ENCODE peak calls at places on chromosomes 13 and 19, in six cellular contexts. One of them, this sample, is unnamed.

GRCh38 chr13:111639994-111640393 is 319.6 kb downstream of the TEX29 start:
- DNase-seq in psoas muscle: no peak
- DNase-seq in H9: peak
- DNase-seq in lower lobe of right lung: no peak
- DNase-seq in Peyer's patch: no peak
- DNase-seq in uterus: no peak
- DNase-seq in this sample: no peak

GRCh38 chr13:90968510-90968909 is 379.0 kb upstream of the MIR17HG start:
- DNase-seq in lower lobe of right lung: no peak
- DNase-seq in psoas muscle: no peak
- DNase-seq in H9: peak
- DNase-seq in Peyer's patch: no peak
- DNase-seq in uterus: no peak
- DNase-seq in this sample: peak

GRCh38 chr13:44293908-44294735 is 79.5 kb upstream of the SERP2 start:
- DNase-seq in psoas muscle: no peak
- DNase-seq in uterus: no peak
- DNase-seq in lower lobe of right lung: no peak
- DNase-seq in Peyer's patch: no peak
- DNase-seq in H9: no peak
- DNase-seq in this sample: no peak

GRCh38 chr19:51491586-51491985 is 10.0 kb downstream of the SIGLEC12 start:
- DNase-seq in uterus: no peak
- DNase-seq in lower lobe of right lung: no peak
- DNase-seq in Peyer's patch: no peak
- DNase-seq in H9: no peak
- DNase-seq in psoas muscle: no peak
- DNase-seq in this sample: no peak

GRCh38 chr13:29503041-29503837 is 92.2 kb downstream of the SLC7A1 start:
- DNase-seq in lower lobe of right lung: no peak
- DNase-seq in uterus: no peak
- DNase-seq in psoas muscle: no peak
- DNase-seq in Peyer's patch: no peak
- DNase-seq in H9: peak
- DNase-seq in this sample: no peak

GRCh38 chr13:44101347-44102083 is 221.8 kb downstream of the LACC1 start:
- DNase-seq in lower lobe of right lung: no peak
- DNase-seq in psoas muscle: no peak
- DNase-seq in uterus: no peak
- DNase-seq in Peyer's patch: no peak
- DNase-seq in H9: no peak
- DNase-seq in this sample: no peak

GRCh38 chr13:46124531-46124966 is 19.7 kb upstream of the CPB2 start:
- DNase-seq in H9: no peak
- DNase-seq in Peyer's patch: peak
- DNase-seq in lower lobe of right lung: peak
- DNase-seq in uterus: no peak
- DNase-seq in psoas muscle: no peak
- DNase-seq in this sample: peak

GRCh38 chr19:16161848-16162247 is 11.5 kb downstream of the CIB3 start:
- DNase-seq in Peyer's patch: no peak
- DNase-seq in psoas muscle: no peak
- DNase-seq in H9: no peak
- DNase-seq in lower lobe of right lung: no peak
- DNase-seq in uterus: no peak
- DNase-seq in this sample: peak

GRCh38 chr19:5534787-5535586 is 32.8 kb downstream of the TINCR start:
- DNase-seq in psoas muscle: no peak
- DNase-seq in uterus: no peak
- DNase-seq in lower lobe of right lung: no peak
- DNase-seq in Peyer's patch: no peak
- DNase-seq in H9: peak
- DNase-seq in this sample: peak

GRCh38 chr13:39602277-39602613 is 748 bp downstream of the LHFPL6 start:
- DNase-seq in H9: no peak
- DNase-seq in Peyer's patch: no peak
- DNase-seq in psoas muscle: no peak
- DNase-seq in lower lobe of right lung: no peak
- DNase-seq in uterus: no peak
- DNase-seq in this sample: peak

GRCh38 chr13:39847336-39847735 is 191.9 kb downstream of the COG6 start:
- DNase-seq in H9: no peak
- DNase-seq in lower lobe of right lung: no peak
- DNase-seq in uterus: no peak
- DNase-seq in Peyer's patch: no peak
- DNase-seq in psoas muscle: no peak
- DNase-seq in this sample: no peak

GRCh38 chr13:110226051-110226562 is 80.8 kb downstream of the COL4A1 start:
- DNase-seq in H9: no peak
- DNase-seq in psoas muscle: no peak
- DNase-seq in Peyer's patch: no peak
- DNase-seq in lower lobe of right lung: no peak
- DNase-seq in uterus: no peak
- DNase-seq in this sample: no peak

GRCh38 chr19:21256722-21257121 is 72.5 kb downstream of the ZNF708 start:
- DNase-seq in psoas muscle: no peak
- DNase-seq in H9: no peak
- DNase-seq in lower lobe of right lung: no peak
- DNase-seq in uterus: no peak
- DNase-seq in Peyer's patch: no peak
- DNase-seq in this sample: no peak

GRCh38 chr13:98396071-98396710 is 180.7 kb downstream of the STK24 start:
- DNase-seq in Peyer's patch: no peak
- DNase-seq in uterus: no peak
- DNase-seq in H9: no peak
- DNase-seq in psoas muscle: no peak
- DNase-seq in lower lobe of right lung: no peak
- DNase-seq in this sample: no peak

GRCh38 chr13:31131470-31131961 is 30.2 kb downstream of the HSPH1 start:
- DNase-seq in H9: no peak
- DNase-seq in uterus: no peak
- DNase-seq in Peyer's patch: no peak
- DNase-seq in lower lobe of right lung: no peak
- DNase-seq in psoas muscle: no peak
- DNase-seq in this sample: no peak

GRCh38 chr13:80131204-80131603 is 209.7 kb downstream of the SPRY2 start:
- DNase-seq in psoas muscle: peak
- DNase-seq in Peyer's patch: peak
- DNase-seq in lower lobe of right lung: peak
- DNase-seq in uterus: peak
- DNase-seq in H9: peak
- DNase-seq in this sample: no peak

GRCh38 chr13:110493161-110493593 is 68.3 kb downstream of the RAB20 start:
- DNase-seq in psoas muscle: no peak
- DNase-seq in H9: no peak
- DNase-seq in uterus: no peak
- DNase-seq in Peyer's patch: no peak
- DNase-seq in lower lobe of right lung: no peak
- DNase-seq in this sample: no peak

GRCh38 chr13:41268764-41269163 is 5.4 kb upstream of the MTRF1 start:
- DNase-seq in lower lobe of right lung: no peak
- DNase-seq in psoas muscle: no peak
- DNase-seq in H9: no peak
- DNase-seq in Peyer's patch: no peak
- DNase-seq in uterus: no peak
- DNase-seq in this sample: no peak

GRCh38 chr13:59490651-59491050 is 673.1 kb downstream of the DIAPH3 start:
- DNase-seq in psoas muscle: no peak
- DNase-seq in Peyer's patch: no peak
- DNase-seq in uterus: no peak
- DNase-seq in lower lobe of right lung: no peak
- DNase-seq in H9: no peak
- DNase-seq in this sample: no peak

GRCh38 chr13:78601124-78601885 is 2.0 kb downstream of the POU4F1 start:
- DNase-seq in H9: peak
- DNase-seq in Peyer's patch: no peak
- DNase-seq in uterus: no peak
- DNase-seq in psoas muscle: no peak
- DNase-seq in lower lobe of right lung: no peak
- DNase-seq in this sample: no peak

GRCh38 chr13:25973085-25973484 is 78.7 kb downstream of the SHISA2 start:
- DNase-seq in uterus: no peak
- DNase-seq in Peyer's patch: no peak
- DNase-seq in psoas muscle: peak
- DNase-seq in lower lobe of right lung: no peak
- DNase-seq in H9: no peak
- DNase-seq in this sample: no peak

DNA sequence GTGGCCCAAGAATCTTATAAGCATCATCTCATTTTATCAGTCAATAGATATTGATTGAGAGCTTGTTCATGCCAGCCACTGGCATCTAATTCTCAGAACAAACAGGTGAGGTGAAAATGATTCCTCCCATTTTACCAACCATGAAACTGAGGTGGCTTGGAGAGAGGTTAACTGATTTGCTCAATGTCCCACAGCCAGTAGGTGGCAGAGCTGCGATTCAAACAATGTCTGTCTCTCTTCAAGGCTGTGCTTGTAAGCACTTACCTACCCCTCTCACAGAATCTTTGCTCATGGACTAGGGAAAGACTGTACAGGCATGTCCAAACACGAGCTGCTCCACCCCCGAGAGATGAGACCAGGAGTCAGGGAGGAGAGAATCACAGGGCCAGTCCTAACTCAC is 21.5 kb upstream of the GSX1 start:
- DNase-seq in Peyer's patch: peak
- DNase-seq in lower lobe of right lung: no peak
- DNase-seq in H9: peak
- DNase-seq in uterus: no peak
- DNase-seq in psoas muscle: no peak
- DNase-seq in this sample: peak
- TF ChIP-seq CTCF in Peyer's patch: no peak
- TF ChIP-seq CTCF in lower lobe of right lung: peak
- TF ChIP-seq CTCF in H9: peak
- TF ChIP-seq CTCF in uterus: no peak
- TF ChIP-seq CTCF in psoas muscle: no peak
- TF ChIP-seq CTCF in this sample: peak

DNA sequence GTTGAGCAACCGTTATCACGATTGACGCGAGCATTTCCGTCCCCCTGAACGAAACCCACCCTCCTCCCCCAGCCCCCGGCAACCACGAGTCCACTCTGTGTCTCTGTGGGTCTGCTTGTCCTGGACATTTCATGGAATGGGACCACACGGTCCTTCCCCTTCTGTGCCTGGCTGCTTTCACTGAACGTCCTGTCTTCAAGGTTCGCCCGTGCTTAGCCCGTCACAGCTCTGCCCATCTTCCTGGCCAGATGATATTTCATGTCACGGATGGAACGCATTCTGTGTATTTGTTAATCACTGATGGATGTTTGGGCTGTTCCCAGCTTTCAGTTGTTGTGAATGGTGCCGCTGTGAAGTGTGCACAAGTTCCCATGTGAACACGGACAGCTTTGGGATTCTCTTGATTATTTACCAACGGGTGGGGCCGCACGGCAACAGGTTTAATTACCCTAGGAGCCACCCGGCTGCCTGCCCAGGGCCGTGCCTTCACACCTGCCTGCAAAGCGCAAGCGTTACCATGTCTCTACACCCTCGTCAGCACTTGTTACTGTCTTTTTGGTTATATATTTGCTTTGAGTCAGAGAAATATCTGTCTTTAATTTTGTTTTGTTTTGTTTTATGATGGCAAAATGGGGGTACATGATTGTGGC is 42.5 kb downstream of the RASA3 start:
- DNase-seq in uterus: no peak
- DNase-seq in lower lobe of right lung: no peak
- DNase-seq in Peyer's patch: peak
- DNase-seq in H9: no peak
- DNase-seq in psoas muscle: no peak
- DNase-seq in this sample: no peak
- TF ChIP-seq CTCF in uterus: no peak
- TF ChIP-seq CTCF in lower lobe of right lung: no peak
- TF ChIP-seq CTCF in Peyer's patch: no peak
- TF ChIP-seq CTCF in H9: no peak
- TF ChIP-seq CTCF in psoas muscle: no peak
- TF ChIP-seq CTCF in this sample: no peak

GRCh38 chr19:55677572-55678028 is 2.6 kb downstream of the EPN1 start:
- DNase-seq in uterus: no peak
- DNase-seq in Peyer's patch: no peak
- DNase-seq in lower lobe of right lung: peak
- DNase-seq in psoas muscle: no peak
- DNase-seq in H9: no peak
- DNase-seq in this sample: no peak

GRCh38 chr19:55674841-55675660 is at the start of gene EPN1:
- DNase-seq in psoas muscle: peak
- DNase-seq in uterus: peak
- DNase-seq in lower lobe of right lung: peak
- DNase-seq in Peyer's patch: peak
- DNase-seq in H9: peak
- DNase-seq in this sample: peak

GRCh38 chr19:55676889-55677505 is 2.0 kb downstream of the EPN1 start:
- DNase-seq in psoas muscle: no peak
- DNase-seq in Peyer's patch: no peak
- DNase-seq in lower lobe of right lung: no peak
- DNase-seq in H9: no peak
- DNase-seq in uterus: no peak
- DNase-seq in this sample: no peak

GRCh38 chr19:55675661-55676354 is 782 bp downstream of the EPN1 start:
- DNase-seq in uterus: no peak
- DNase-seq in lower lobe of right lung: no peak
- DNase-seq in H9: no peak
- DNase-seq in Peyer's patch: no peak
- DNase-seq in psoas muscle: no peak
- DNase-seq in this sample: no peak

DNA sequence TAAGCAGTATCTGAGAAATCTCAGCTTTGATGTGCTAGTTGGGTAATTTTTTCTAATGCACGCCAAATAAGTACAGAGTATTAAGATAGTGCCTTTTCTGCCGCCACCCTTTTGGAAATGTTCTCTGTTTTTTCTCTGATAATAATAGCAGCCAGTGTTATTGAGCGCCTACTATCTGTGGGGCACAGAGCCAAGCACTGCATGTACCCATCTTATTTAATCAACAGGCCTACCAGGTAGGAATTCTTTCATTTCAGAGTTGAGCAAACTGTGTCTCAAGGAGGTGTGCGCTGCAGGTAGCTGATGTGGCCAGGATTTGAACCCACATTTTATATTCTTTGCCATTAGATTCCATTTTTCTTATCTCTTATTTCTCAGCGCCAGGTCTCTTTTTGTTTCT is 1.4 kb downstream of the EPN1 start:
- DNase-seq in uterus: no peak
- DNase-seq in lower lobe of right lung: no peak
- DNase-seq in psoas muscle: no peak
- DNase-seq in Peyer's patch: peak
- DNase-seq in H9: no peak
- DNase-seq in this sample: no peak
- TF ChIP-seq CTCF in uterus: no peak
- TF ChIP-seq CTCF in lower lobe of right lung: no peak
- TF ChIP-seq CTCF in psoas muscle: no peak
- TF ChIP-seq CTCF in Peyer's patch: no peak
- TF ChIP-seq CTCF in H9: no peak
- TF ChIP-seq CTCF in this sample: no peak

DNA sequence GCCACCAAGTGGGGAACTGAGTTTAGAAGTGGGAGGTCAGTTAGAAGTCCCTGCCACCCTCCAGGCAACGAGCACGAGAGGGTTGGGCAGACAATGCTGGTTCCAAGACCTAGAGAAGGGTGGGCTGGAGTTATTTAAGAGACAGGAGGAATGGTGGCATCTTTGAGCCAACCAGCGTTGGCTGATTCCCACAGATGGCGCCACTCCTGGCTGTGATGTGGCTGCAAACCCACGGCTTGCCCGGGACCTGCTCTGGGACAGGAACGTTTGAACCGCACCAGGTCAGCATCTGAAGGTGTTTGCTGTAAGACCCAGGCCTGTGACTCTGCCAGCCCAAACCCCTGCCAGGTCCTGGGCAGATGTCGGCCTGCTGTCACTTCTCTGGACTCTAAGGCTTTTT is 42.8 kb downstream of the BICRA start:
- DNase-seq in H9: no peak
- DNase-seq in psoas muscle: no peak
- DNase-seq in Peyer's patch: no peak
- DNase-seq in uterus: no peak
- DNase-seq in lower lobe of right lung: no peak
- DNase-seq in this sample: no peak
- TF ChIP-seq CTCF in H9: peak
- TF ChIP-seq CTCF in psoas muscle: no peak
- TF ChIP-seq CTCF in Peyer's patch: no peak
- TF ChIP-seq CTCF in uterus: no peak
- TF ChIP-seq CTCF in lower lobe of right lung: no peak
- TF ChIP-seq CTCF in this sample: no peak